ENCODE peak calls at places on chromosome 11, in eight cellular contexts. F is HEK293T, O is cardiac fibroblast, N is AG08395, A is GM03348, E is Caki2, P is iris pigment epithelial cell, I is progenitor cell of endocrine pancreas. Y is an unnamed sample.

GRCh38 chr11:59918987-59919589 is 19.1 kb upstream of the OOSP1 start:
- DNase-seq in P (peak), F (peak), E (peak), O (peak), N (peak), A (peak), I (no peak), Y (no peak)

GRCh38 chr11:118699508-118700220 is 20.2 kb upstream of the TREH start:
- DNase-seq in P (no peak), N (no peak), I (no peak), O (no peak), F (no peak), E (no peak), A (no peak), Y (no peak)

GRCh38 chr11:77665240-77665965 is 27.8 kb upstream of the CLNS1A start:
- DNase-seq in I (no peak), N (no peak), O (no peak), F (no peak), P (no peak), E (no peak), A (no peak), Y (no peak)

GRCh38 chr11:129530154-129530895 is 154.7 kb downstream of the BARX2 start:
- DNase-seq in E (no peak), I (no peak), F (no peak), O (no peak), N (no peak), P (no peak), A (no peak), Y (no peak)

GRCh38 chr11:117302228-117302627 is 11.1 kb downstream of the BACE1-AS start:
- DNase-seq in I (no peak), P (no peak), O (no peak), A (no peak), F (no peak), E (no peak), N (no peak), Y (no peak)

GRCh38 chr11:129373489-129373953 is 2.1 kb upstream of the BARX2 start:
- DNase-seq in A (peak), F (no peak), O (no peak), P (peak), E (no peak), I (no peak), N (no peak), Y (no peak)

GRCh38 chr11:65183201-65183891 is 1.6 kb downstream of the CAPN1 start:
- DNase-seq in F (no peak), N (no peak), O (no peak), I (no peak), E (no peak), P (no peak), A (no peak), Y (peak)

GRCh38 chr11:73507086-73507485 is 90.8 kb downstream of the FAM168A start:
- DNase-seq in O (no peak), E (no peak), I (no peak), F (no peak), N (no peak), A (no peak), P (peak), Y (no peak)

GRCh38 chr11:61452825-61453224 is 22.9 kb downstream of the SDHAF2 start:
- DNase-seq in F (no peak), A (no peak), N (no peak), P (no peak), I (no peak), E (no peak), O (no peak), Y (no peak)

GRCh38 chr11:46338988-46339666 is 8.1 kb upstream of the DGKZ start:
- DNase-seq in I (no peak), O (no peak), F (no peak), P (no peak), N (no peak), A (no peak), E (no peak), Y (no peak)